ENCODE peak calls at places on chromosomes 7 and 10, in four cellular contexts. L is SK-N-SH, D is K562, A is HepG2. Y is an unnamed sample.

GRCh38 chr7:4883352-4884144 is at the start of gene RADIL:
- DNase-seq in L (peak), D (peak), A (peak), Y (peak)

GRCh38 chr7:33350577-33350976 is 221.2 kb downstream of the BBS9 start:
- DNase-seq in A (no peak), D (no peak), L (no peak), Y (no peak)

GRCh38 chr10:63670291-63670898 is 149.2 kb downstream of the REEP3 start:
- DNase-seq in L (no peak), A (no peak), D (no peak), Y (no peak)

GRCh38 chr7:132516042-132516840 is 60.0 kb downstream of the PLXNA4 start:
- DNase-seq in L (no peak), D (no peak), A (peak), Y (no peak)

GRCh38 chr10:79354141-79354540 is 6.9 kb downstream of the PPIF start:
- DNase-seq in A (no peak), D (no peak), L (no peak), Y (no peak)

GRCh38 chr10:98389398-98389797 is 25.6 kb downstream of the PYROXD2 start:
- DNase-seq in L (no peak), A (no peak), D (no peak), Y (no peak)

GRCh38 chr10:69216577-69217118 is 3.5 kb upstream of the HKDC1 start:
- DNase-seq in D (no peak), L (no peak), A (no peak), Y (no peak)

GRCh38 chr7:91089382-91089963 is 174.8 kb upstream of the FZD1 start:
- DNase-seq in A (peak), L (peak), D (peak), Y (peak)

GRCh38 chr10:84193846-84194423 is 402 bp upstream of the CDHR1 start:
- DNase-seq in A (no peak), L (no peak), D (no peak), Y (no peak)

GRCh38 chr7:25619963-25620799 is 391.9 kb upstream of the NPVF start:
- DNase-seq in D (peak), L (peak), A (no peak), Y (no peak)

GRCh38 chr10:7561216-7561893 is 105.4 kb downstream of the ITIH5 start:
- DNase-seq in D (no peak), A (peak), L (no peak), Y (no peak)

GRCh38 chr7:69864822-69865221 is 266.5 kb downstream of the AUTS2 start:
- DNase-seq in A (no peak), L (no peak), D (no peak), Y (no peak)

GRCh38 chr7:24894670-24895221 is 85.2 kb downstream of the OSBPL3 start:
- DNase-seq in L (peak), A (no peak), D (no peak), Y (no peak)

GRCh38 chr7:23106491-23106800 is 861 bp downstream of the KLHL7 start:
- DNase-seq in D (no peak), L (peak), A (no peak), Y (no peak)

GRCh38 chr7:158815046-158815445 is 14.3 kb downstream of the ESYT2 start:
- DNase-seq in D (no peak), L (no peak), A (no peak), Y (no peak)

GRCh38 chr7:103905997-103906396 is 83.5 kb downstream of the RELN start:
- DNase-seq in L (no peak), A (no peak), D (no peak), Y (no peak)

GRCh38 chr7:34677491-34677890 is 19.5 kb downstream of the NPSR1 start:
- DNase-seq in L (no peak), A (no peak), D (no peak), Y (no peak)

GRCh38 chr7:155764432-155764798 is 47.8 kb downstream of the SHH start:
- DNase-seq in A (no peak), D (no peak), L (no peak), Y (no peak)

GRCh38 chr10:83680470-83680891 is 458.8 kb upstream of the GHITM start:
- DNase-seq in D (no peak), A (no peak), L (no peak), Y (no peak)

GRCh38 chr10:12388671-12389070 is 39.3 kb downstream of the CAMK1D start:
- DNase-seq in A (no peak), D (no peak), L (no peak), Y (no peak)

DNA sequence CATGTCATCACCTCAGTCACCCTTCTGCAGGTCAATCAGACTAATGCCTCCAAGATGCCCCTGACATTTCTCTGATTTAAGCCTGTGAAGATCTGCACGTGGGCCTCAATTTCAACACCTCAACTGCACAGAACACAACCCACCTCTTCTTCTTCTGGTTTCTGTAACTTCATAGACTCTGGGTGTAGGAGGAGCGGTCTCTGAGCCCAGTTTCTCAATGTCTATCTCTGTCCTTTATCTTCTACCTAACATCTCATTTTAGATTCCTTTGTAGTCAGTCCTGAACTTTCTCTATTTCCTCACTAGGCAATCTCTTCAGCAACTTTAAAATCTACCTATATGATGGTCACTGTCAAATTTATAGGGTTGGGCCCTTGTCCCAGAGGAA is 85.6 kb downstream of the PRKCQ start:
- DNase-seq in D (no peak), L (no peak), A (no peak), Y (no peak)
- H3K4me3 ChIP-seq in D (no peak), L (no peak), A (no peak), Y (no peak)

DNA sequence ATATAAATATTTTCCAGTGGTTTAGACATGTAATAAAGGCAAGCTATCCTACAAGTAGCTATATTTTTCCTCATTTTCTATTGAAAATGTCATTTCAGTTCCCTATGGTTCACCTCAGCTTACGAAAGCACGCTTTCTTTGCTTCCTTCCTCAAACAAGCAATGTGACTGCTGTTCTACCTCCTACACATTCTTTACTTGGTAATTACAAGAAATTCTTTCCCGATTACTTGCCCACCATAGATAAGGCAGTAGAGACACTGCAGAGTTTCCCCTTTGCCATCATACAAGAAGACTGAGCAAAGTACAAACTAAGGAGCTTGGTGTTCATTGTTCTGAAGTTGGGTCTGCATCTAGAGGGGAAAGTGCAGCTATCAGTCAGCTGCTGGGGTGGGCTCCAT is 249.4 kb downstream of the CRPPA start:
- DNase-seq in L (no peak), D (no peak), A (no peak), Y (no peak)
- TF ChIP-seq ELF1 in L (no peak), D (no peak), A (no peak), Y (no peak)

DNA sequence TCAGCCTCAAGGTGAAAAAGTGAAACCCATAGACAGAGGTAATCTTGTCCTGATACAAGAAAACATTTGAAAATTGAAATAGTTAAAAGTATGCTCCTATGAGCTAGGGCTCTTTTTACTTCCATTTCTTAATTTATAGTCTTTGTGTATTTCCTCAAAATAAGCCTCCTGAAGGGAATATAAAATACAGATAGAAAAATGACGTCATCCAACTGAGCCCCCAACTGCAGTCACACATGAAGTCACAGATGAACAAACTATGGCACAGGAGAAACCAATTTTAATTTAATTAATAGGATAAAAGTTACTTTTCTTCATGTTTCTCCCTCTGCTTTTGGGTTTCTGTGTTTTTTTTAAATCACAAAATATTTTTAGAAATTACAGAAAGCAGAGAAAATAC is 280.3 kb downstream of the HTR7 start:
- DNase-seq in L (no peak), A (no peak), D (no peak), Y (no peak)
- H3K4me3 ChIP-seq in L (no peak), A (no peak), D (no peak), Y (no peak)

GRCh38 chr10:118116555-118117311 is 70.0 kb upstream of the RAB11FIP2 start:
- DNase-seq in D (no peak), L (no peak), A (no peak), Y (no peak)
- TF ChIP-seq ELF1 in D (no peak), L (no peak), A (no peak), Y (no peak)

DNA sequence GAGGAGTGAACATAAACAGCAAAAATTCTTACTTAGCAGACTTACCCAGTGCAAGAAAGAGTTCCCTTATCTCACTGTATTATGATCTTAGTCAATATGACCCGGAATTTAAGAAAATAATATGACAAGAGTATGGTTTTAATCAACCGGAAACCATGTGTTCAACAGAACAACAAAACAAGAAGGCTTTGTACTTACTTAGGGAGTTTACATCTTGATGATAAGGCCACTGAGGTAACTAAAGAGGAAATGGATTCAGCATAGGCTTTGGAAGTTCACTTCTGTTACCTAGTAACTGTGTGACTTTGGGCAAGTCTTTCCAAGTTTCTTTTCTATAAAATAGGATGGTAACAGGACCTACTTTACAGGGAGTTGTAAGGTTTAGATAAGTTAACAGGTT is 7.4 kb upstream of the FAS start:
- DNase-seq in A (no peak), L (no peak), D (no peak), Y (no peak)
- H3K4me3 ChIP-seq in A (no peak), L (no peak), D (no peak), Y (no peak)

DNA sequence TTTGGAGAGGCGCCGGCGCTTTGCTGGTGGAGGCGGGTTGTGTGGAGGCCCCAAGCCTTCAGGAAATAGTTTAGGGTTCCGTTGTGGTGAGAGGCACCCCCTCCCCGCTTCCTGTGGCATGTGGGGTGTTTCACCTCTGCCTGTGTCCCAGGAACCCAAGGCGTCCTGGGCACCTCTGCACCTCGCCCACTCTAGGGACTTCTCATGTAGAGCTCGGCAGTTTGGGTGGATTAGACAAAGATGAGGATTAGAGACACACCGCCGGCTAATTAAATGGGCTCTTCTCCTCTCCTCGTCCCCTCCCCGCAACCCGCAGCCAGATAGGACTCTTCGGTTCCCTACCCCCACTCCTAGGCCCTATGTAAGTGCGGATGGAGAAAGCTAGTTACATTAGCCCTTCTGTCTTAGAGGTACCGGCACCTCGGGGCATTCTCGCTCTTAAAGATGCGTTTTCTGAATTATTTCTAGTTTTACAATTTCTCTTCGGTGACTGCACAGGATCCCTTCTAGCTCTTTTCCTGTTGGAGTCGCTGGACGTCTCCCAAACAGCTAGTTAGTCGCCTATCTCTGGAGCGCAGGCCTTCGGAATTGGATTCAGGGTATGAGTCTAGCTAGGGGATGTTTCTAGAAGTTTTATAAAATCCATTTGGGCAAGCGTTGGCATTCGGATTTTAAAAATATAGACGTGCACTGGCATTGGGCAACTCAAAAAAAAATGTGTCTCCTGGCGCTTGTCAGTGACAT is 7.8 kb downstream of the PTF1A start:
- DNase-seq in D (no peak), L (no peak), A (no peak), Y (no peak)
- TF ChIP-seq ELF1 in D (no peak), L (no peak), A (no peak), Y (no peak)

GRCh38 chr10:35464805-35465456 is 128.6 kb downstream of the CCNY start:
- DNase-seq in A (no peak), D (no peak), L (no peak), Y (no peak)
- H3K4me3 ChIP-seq in A (no peak), D (no peak), L (no peak), Y (no peak)

DNA sequence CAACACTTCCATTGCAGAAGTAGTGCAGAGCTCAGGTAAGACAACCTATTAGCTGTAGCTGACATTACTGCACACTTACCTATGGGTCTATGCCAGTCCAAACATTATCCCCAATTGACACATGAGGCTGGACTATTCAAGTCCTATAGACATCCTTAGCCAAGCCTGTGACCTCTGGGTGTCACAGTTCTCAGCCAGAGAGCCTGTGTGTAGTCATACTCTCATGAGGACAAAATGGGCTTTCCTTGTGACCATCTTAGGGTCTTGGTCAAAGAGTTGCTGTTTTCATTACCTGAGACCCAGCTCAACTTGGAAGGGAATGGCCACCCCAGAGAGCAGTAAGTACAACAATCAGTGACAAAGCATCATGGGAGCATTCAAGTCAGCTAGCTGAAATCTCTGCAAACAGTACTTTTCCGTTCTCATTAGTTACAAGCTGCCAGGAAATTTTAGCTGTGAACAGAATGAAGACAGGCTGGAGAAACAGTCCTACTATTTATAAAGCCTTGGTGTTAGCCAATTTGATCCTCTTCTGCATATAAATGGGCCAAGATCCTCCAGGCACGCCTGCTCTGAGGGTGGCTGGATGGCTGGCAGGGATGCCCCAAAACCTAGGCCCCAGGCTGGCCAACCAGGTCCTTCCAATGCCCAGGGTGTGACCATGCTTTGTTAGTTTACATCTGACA is 44.3 kb downstream of the NUDCD3 start:
- DNase-seq in A (no peak), D (no peak), L (no peak), Y (no peak)
- TF ChIP-seq ELF1 in A (no peak), D (no peak), L (no peak), Y (no peak)

DNA sequence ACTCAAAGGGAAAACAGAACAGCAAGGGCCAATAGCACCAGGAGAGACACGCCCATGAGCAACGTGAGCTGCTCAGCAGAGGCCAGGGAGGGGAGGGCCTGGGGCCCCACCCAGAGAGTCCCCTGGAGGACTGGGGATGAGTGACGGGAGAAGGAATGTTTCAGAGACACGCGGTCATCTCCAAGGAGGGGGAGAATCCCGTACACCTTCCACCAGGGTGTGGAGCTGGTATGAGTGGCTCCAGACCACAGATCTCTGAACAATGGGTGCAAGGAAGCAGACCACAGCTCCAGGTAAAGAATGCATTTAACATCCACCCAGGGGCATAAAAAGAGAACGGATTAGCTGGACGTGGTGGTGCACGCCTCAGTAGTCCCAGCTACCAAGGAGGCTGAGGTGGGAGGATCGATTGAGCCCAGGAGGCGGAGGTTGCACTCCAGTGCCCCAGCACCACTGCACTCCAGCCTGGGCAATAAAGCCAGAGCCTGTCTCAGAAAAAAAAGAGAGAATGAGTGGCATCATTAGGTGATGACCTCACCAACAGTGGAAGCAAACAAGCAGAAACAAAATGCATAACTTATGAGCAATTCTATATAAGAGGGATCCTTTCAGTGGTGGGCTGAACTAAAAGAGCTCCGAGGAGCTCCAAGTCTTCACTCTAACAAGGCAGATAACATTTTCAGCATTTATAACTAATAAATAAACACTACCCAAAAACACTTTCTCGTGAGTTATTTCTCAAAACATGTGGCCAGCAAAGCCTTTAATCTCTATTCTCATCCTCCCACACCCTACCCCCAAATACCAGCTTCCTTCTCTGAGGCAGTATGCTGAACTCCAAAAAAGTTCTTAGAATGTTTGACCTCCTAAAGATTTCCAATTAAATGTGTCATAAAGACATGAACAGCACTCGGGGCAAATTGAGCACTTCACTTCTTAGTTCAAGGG is 12.5 kb downstream of the PSAP start:
- DNase-seq in D (peak), A (no peak), L (no peak), Y (no peak)
- H3K4me3 ChIP-seq in D (no peak), A (no peak), L (no peak), Y (no peak)

GRCh38 chr7:111329367-111330234 is 232.7 kb downstream of the IMMP2L start:
- DNase-seq in D (peak), A (no peak), L (no peak), Y (no peak)
- TF ChIP-seq ELF1 in D (no peak), A (no peak), L (no peak), Y (no peak)

Y was measured in HCT116.